ENCODE peak calls at places on chromosomes 12 and 14, in six cellular contexts. C is iris pigment epithelial cell; Q is stimulated activated CD4-positive, alpha-beta T cell treated with anti-CD3 and anti-CD28 coated beads, Interleukin-12 subunit alpha, Interleukin-12 subunit beta, amount 100 ng/mL, for 48 hours; R is dermis blood vessel endothelial cell; W is HCEC 1CT; V is T-helper 1 cell. T is an unnamed sample.
A peak's percentile ranks its signal among the peaks of the same experiment; 100 is the strongest.

GRCh38 chr12:132355742-132356681 is 26.6 kb upstream of the GALNT9 start:
- DNase-seq in C (no peak), Q (no peak), R (no peak), W (no peak), V (no peak), T (no peak)

GRCh38 chr12:131242741-131243496 is 289.2 kb downstream of the ADGRD1 start:
- DNase-seq in C (no peak), Q (peak; percentile 3), R (no peak), W (no peak), V (peak; percentile 28), T (no peak)

GRCh38 chr14:95531473-95531872 is 3.4 kb upstream of the GLRX5 start:
- DNase-seq in C (peak; percentile 80), Q (no peak), R (peak; percentile 57), W (peak; percentile 98), V (no peak), T (peak; percentile 80)

GRCh38 chr12:19191563-19191962 is 62.0 kb downstream of the PLEKHA5 start:
- DNase-seq in C (peak; percentile 20), Q (no peak), R (no peak), W (no peak), V (no peak), T (no peak)

GRCh38 chr14:76968621-76969063 is 59.9 kb downstream of the IRF2BPL start:
- DNase-seq in C (no peak), Q (no peak), R (no peak), W (no peak), V (no peak), T (no peak)

GRCh38 chr12:20963303-20963702 is 152.8 kb downstream of the SLCO1B3 start:
- DNase-seq in C (no peak), Q (no peak), R (no peak), W (no peak), V (no peak), T (no peak)

GRCh38 chr12:14367097-14367661 is 1.7 kb downstream of the ATF7IP start:
- DNase-seq in C (peak; percentile 72), Q (no peak), R (peak; percentile 54), W (peak; percentile 30), V (peak; percentile 67), T (peak; percentile 50)

GRCh38 chr12:83514372-83514771 is 827.7 kb downstream of the TMTC2 start:
- DNase-seq in C (no peak), Q (no peak), R (no peak), W (no peak), V (no peak), T (no peak)

GRCh38 chr12:109841356-109841755 is 8.2 kb upstream of the TRPV4 start:
- DNase-seq in C (no peak), Q (no peak), R (no peak), W (no peak), V (no peak), T (no peak)

GRCh38 chr12:103715494-103715893 is 125.5 kb downstream of the NT5DC3 start:
- DNase-seq in C (no peak), Q (no peak), R (no peak), W (no peak), V (no peak), T (peak; percentile 6)

GRCh38 chr12:56928262-56928661 is 5.9 kb downstream of the SDR9C7 start:
- DNase-seq in C (no peak), Q (no peak), R (no peak), W (no peak), V (no peak), T (no peak)

GRCh38 chr12:93197067-93197593 is 180.6 kb upstream of the NUDT4 start:
- DNase-seq in C (peak; percentile 76), Q (no peak), R (no peak), W (peak; percentile 64), V (no peak), T (peak; percentile 48)

GRCh38 chr12:128025856-128026255 is 241.1 kb upstream of the TMEM132C start:
- DNase-seq in C (no peak), Q (no peak), R (no peak), W (no peak), V (no peak), T (peak; percentile 13)

GRCh38 chr12:52395761-52396434 is 10.2 kb downstream of the KRT82 start:
- DNase-seq in C (no peak), Q (no peak), R (no peak), W (no peak), V (no peak), T (no peak)

GRCh38 chr14:94559638-94560290 is 1.5 kb upstream of the SERPINA4 start:
- DNase-seq in C (no peak), Q (no peak), R (no peak), W (no peak), V (no peak), T (no peak)

GRCh38 chr14:104387000-104387384 is 192.6 kb upstream of the C14orf180 start:
- DNase-seq in C (no peak), Q (no peak), R (no peak), W (no peak), V (no peak), T (no peak)

GRCh38 chr14:93320489-93320888 is 12.3 kb downstream of the BTBD7 start:
- DNase-seq in C (no peak), Q (no peak), R (no peak), W (no peak), V (no peak), T (no peak)

GRCh38 chr14:77965919-77966435 is 166.1 kb downstream of the ADCK1 start:
- DNase-seq in C (peak; percentile 47), Q (no peak), R (peak; percentile 14), W (no peak), V (peak; percentile 71), T (peak; percentile 14)

GRCh38 chr12:85865905-85866304 is 8.2 kb upstream of the NTS start:
- DNase-seq in C (no peak), Q (no peak), R (peak; percentile 4), W (peak; percentile 20), V (no peak), T (peak; percentile 2)

GRCh38 chr14:22152161-22152870 is 436.7 kb downstream of the DAD1 start:
- DNase-seq in C (no peak), Q (no peak), R (no peak), W (no peak), V (no peak), T (no peak)

GRCh38 chr12:103799504-103800251 is 41.4 kb downstream of the NT5DC3 start:
- DNase-seq in C (peak; percentile 86), Q (no peak), R (peak; percentile 63), W (peak; percentile 53), V (no peak), T (peak; percentile 50)

GRCh38 chr12:31001581-31002360 is 71.9 kb upstream of the DDX11 start:
- DNase-seq in C (no peak), Q (no peak), R (no peak), W (no peak), V (no peak), T (no peak)

GRCh38 chr14:95300697-95301526 is 18.8 kb downstream of the CLMN start:
- DNase-seq in C (no peak), Q (no peak), R (no peak), W (no peak), V (no peak), T (no peak)

GRCh38 chr12:51866324-51866723 is 17.8 kb upstream of the FIGNL2 start:
- DNase-seq in C (no peak), Q (no peak), R (no peak), W (no peak), V (no peak), T (no peak)

GRCh38 chr12:49133014-49133413 is 1.8 kb upstream of the TUBA1B start:
- DNase-seq in C (no peak), Q (no peak), R (no peak), W (no peak), V (no peak), T (no peak)

GRCh38 chr14:43872752-43873655 is 634.1 kb downstream of the FSCB start:
- DNase-seq in C (no peak), Q (no peak), R (no peak), W (no peak), V (no peak), T (no peak)

GRCh38 chr14:81743605-81744004 is 210.0 kb upstream of the SEL1L start:
- DNase-seq in C (no peak), Q (no peak), R (no peak), W (no peak), V (no peak), T (no peak)

GRCh38 chr12:41739066-41739465 is 405.6 kb downstream of the GXYLT1 start:
- DNase-seq in C (no peak), Q (no peak), R (no peak), W (no peak), V (no peak), T (no peak)

GRCh38 chr12:69719336-69720316 is 19.0 kb upstream of the RAB3IP start:
- DNase-seq in C (no peak), Q (no peak), R (no peak), W (no peak), V (no peak), T (no peak)

GRCh38 chr12:84341467-84342193 is 571.0 kb downstream of the SLC6A15 start:
- DNase-seq in C (no peak), Q (no peak), R (no peak), W (no peak), V (no peak), T (no peak)

GRCh38 chr14:90758959-90759358 is 57.3 kb downstream of the TTC7B start:
- DNase-seq in C (no peak), Q (no peak), R (peak; percentile 68), W (peak; percentile 31), V (no peak), T (peak; percentile 12)

GRCh38 chr12:121364657-121365265 is 12.6 kb upstream of the ANAPC5 start:
- DNase-seq in C (no peak), Q (no peak), R (no peak), W (no peak), V (no peak), T (peak; percentile 13)

GRCh38 chr14:100147181-100147631 is 12.2 kb downstream of the DEGS2 start:
- DNase-seq in C (no peak), Q (peak; percentile 15), R (no peak), W (no peak), V (peak; percentile 42), T (no peak)

GRCh38 chr12:67410246-67410645 is 141.1 kb downstream of the CAND1 start:
- DNase-seq in C (peak; percentile 6), Q (no peak), R (no peak), W (peak; percentile 77), V (no peak), T (peak; percentile 59)

GRCh38 chr12:119236372-119236771 is 57.6 kb downstream of the HSPB8 start:
- DNase-seq in C (no peak), Q (no peak), R (no peak), W (no peak), V (no peak), T (no peak)

GRCh38 chr12:131114331-131114730 is 160.6 kb downstream of the ADGRD1 start:
- DNase-seq in C (no peak), Q (no peak), R (no peak), W (no peak), V (no peak), T (no peak)

GRCh38 chr12:56350662-56351061 is 9.2 kb downstream of the STAT2 start:
- DNase-seq in C (no peak), Q (no peak), R (no peak), W (no peak), V (no peak), T (no peak)

GRCh38 chr12:104618691-104619090 is 161.9 kb downstream of the CHST11 start:
- DNase-seq in C (no peak), Q (no peak), R (no peak), W (no peak), V (no peak), T (no peak)

GRCh38 chr12:21697829-21698630 is 40.4 kb upstream of the LDHB start:
- DNase-seq in C (peak; percentile 20), Q (no peak), R (peak; percentile 67), W (peak; percentile 19), V (peak; percentile 19), T (peak; percentile 30)